ENCODE peak calls at places on chromosomes 7 and 10, in ten cellular contexts. H, M, Q, R, P, N, Y, X, L and A are unnamed samples.

GRCh38 chr7:105776068-105776790 is 100.2 kb downstream of the ATXN7L1 start:
- DNase-seq in H (peak), M (peak), Q (peak), R (no peak), P (peak), N (no peak), Y (peak), X (no peak), L (peak), A (no peak)

GRCh38 chr7:106731207-106731606 is 70.2 kb upstream of the CCDC71L start:
- DNase-seq in H (no peak), M (no peak), Q (no peak), R (no peak), P (peak), N (no peak), Y (no peak), X (no peak), L (no peak), A (no peak)

GRCh38 chr10:114404171-114405010 is at the start of gene AFAP1L2:
- DNase-seq in H (no peak), M (no peak), Q (peak), R (no peak), P (no peak), N (no peak), Y (no peak), X (no peak), L (peak), A (no peak)

GRCh38 chr10:102422586-102423129 is 2.0 kb downstream of the FBXL15 start:
- DNase-seq in H (peak), M (peak), Q (peak), R (no peak), P (peak), N (peak), Y (peak), X (peak), L (peak), A (peak)

GRCh38 chr10:69994262-69994661 is 58.4 kb upstream of the MACROH2A2 start:
- DNase-seq in H (peak), M (peak), Q (peak), R (no peak), P (peak), N (no peak), Y (peak), X (no peak), L (peak), A (no peak)

GRCh38 chr7:25454562-25455031 is 226.3 kb upstream of the NPVF start:
- DNase-seq in H (no peak), M (no peak), Q (peak), R (no peak), P (no peak), N (no peak), Y (peak), X (no peak), L (no peak), A (no peak)

GRCh38 chr7:135510603-135511183 is 791 bp upstream of the CNOT4 start:
- DNase-seq in H (peak), M (peak), Q (no peak), R (no peak), P (peak), N (no peak), Y (no peak), X (no peak), L (peak), A (no peak)

GRCh38 chr10:99966306-99966705 is 43.4 kb downstream of the DNMBP start:
- DNase-seq in H (peak), M (no peak), Q (no peak), R (no peak), P (peak), N (no peak), Y (no peak), X (no peak), L (peak), A (no peak)

GRCh38 chr10:46019541-46020343 is 10.7 kb downstream of the NCOA4 start:
- DNase-seq in H (no peak), M (peak), Q (no peak), R (no peak), P (peak), N (no peak), Y (peak), X (no peak), L (no peak), A (no peak)

GRCh38 chr10:98242823-98243222 is 25.2 kb downstream of the LOXL4 start:
- DNase-seq in H (peak), M (no peak), Q (no peak), R (no peak), P (peak), N (no peak), Y (no peak), X (no peak), L (peak), A (no peak)

GRCh38 chr10:61836233-61836887 is 65.1 kb upstream of the ARID5B start:
- DNase-seq in H (no peak), M (no peak), Q (no peak), R (no peak), P (no peak), N (no peak), Y (no peak), X (no peak), L (no peak), A (no peak)

GRCh38 chr7:93435791-93436190 is 138.7 kb downstream of the CALCR start:
- DNase-seq in H (no peak), M (no peak), Q (no peak), R (no peak), P (no peak), N (no peak), Y (no peak), X (no peak), L (no peak), A (no peak)

GRCh38 chr10:389836-390448 is 254.7 kb downstream of the ZMYND11 start:
- DNase-seq in H (no peak), M (no peak), Q (no peak), R (no peak), P (no peak), N (no peak), Y (no peak), X (no peak), L (no peak), A (no peak)

GRCh38 chr10:3857318-3857717 is 72.3 kb upstream of the KLF6 start:
- DNase-seq in H (no peak), M (no peak), Q (no peak), R (no peak), P (no peak), N (no peak), Y (no peak), X (no peak), L (no peak), A (no peak)

GRCh38 chr7:145331076-145331475 is 495.2 kb upstream of the TPK1 start:
- DNase-seq in H (no peak), M (no peak), Q (no peak), R (no peak), P (no peak), N (no peak), Y (no peak), X (no peak), L (no peak), A (no peak)

GRCh38 chr10:64344211-64344610 is 823.0 kb downstream of the REEP3 start:
- DNase-seq in H (no peak), M (no peak), Q (no peak), R (no peak), P (no peak), N (no peak), Y (no peak), X (no peak), L (no peak), A (no peak)

GRCh38 chr10:67923551-67923950 is 39.1 kb downstream of the SIRT1 start:
- DNase-seq in H (no peak), M (no peak), Q (no peak), R (no peak), P (no peak), N (no peak), Y (no peak), X (no peak), L (no peak), A (no peak)

GRCh38 chr10:122852261-122852660 is 6.6 kb upstream of the CUZD1 start:
- DNase-seq in H (no peak), M (no peak), Q (no peak), R (no peak), P (peak), N (no peak), Y (no peak), X (no peak), L (no peak), A (no peak)

GRCh38 chr10:104045151-104046089 is 40.3 kb downstream of the COL17A1 start:
- DNase-seq in H (peak), M (peak), Q (peak), R (no peak), P (peak), N (no peak), Y (peak), X (no peak), L (peak), A (no peak)

GRCh38 chr7:102875700-102876192 is 37.1 kb upstream of the LRRC17 start:
- DNase-seq in H (peak), M (peak), Q (no peak), R (no peak), P (peak), N (no peak), Y (no peak), X (no peak), L (peak), A (no peak)

DNA sequence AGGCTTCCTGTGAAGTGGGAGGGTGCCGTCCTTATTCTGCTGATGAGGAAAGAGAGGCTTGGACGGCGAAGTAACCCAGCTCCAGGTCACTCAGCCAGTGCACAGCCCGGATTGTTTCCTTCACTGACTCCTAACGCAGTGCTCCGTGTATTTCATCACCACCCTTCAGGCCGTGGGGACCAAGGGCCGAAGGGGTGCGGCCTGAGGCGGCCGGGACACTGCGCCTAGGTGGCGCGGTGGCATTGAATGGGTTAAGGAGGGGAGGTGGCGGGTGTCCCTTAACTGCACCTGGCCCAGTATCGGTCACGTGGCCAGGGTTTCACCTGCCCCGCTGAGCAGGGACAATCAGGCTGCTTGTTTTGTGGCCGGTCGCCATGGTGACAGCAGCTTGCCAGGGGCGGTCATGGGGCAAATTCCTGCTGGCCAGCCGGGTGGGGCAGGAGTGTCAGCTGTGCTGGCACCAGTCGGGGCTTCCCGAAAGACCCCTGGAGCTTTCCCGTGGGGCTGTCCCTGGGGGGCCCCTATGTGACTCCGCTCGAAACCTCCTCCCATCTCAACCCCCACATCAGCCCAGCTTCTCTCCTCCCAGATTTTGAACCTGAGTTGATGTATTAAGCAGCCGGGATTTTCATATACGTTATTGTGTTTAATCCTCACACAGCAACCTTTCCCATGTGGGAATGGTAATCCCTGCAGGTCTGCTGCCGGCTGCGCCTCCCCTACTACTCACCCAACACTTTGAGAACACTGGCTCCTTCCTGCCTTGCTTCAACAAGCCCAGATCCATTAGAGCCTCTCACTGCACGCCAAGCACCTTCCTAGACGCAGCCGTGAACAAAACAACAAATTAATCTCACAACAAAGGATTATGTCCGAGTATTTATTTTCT is 4.4 kb upstream of the ABHD11 start:
- DNase-seq in H (no peak), M (peak), Q (peak), R (no peak), P (no peak), N (no peak), Y (no peak), X (peak), L (peak), A (peak)
- TF ChIP-seq POLR2A in H (no peak), M (no peak), Q (peak), R (no peak), P (no peak), N (no peak), Y (no peak), X (no peak), L (no peak), A (no peak)

GRCh38 chr10:95394161-95394880 is 103.5 kb upstream of the PDLIM1 start:
- DNase-seq in H (no peak), M (peak), Q (no peak), R (no peak), P (no peak), N (no peak), Y (no peak), X (no peak), L (peak), A (no peak)

GRCh38 chr10:95391570-95392249 is 100.9 kb upstream of the PDLIM1 start:
- DNase-seq in H (peak), M (no peak), Q (no peak), R (no peak), P (no peak), N (no peak), Y (no peak), X (no peak), L (peak), A (no peak)

GRCh38 chr10:95391164-95391563 is 100.4 kb upstream of the PDLIM1 start:
- DNase-seq in H (no peak), M (no peak), Q (no peak), R (no peak), P (no peak), N (no peak), Y (no peak), X (no peak), L (no peak), A (no peak)

GRCh38 chr10:95392250-95392584 is 101.4 kb upstream of the PDLIM1 start:
- DNase-seq in H (no peak), M (no peak), Q (no peak), R (no peak), P (no peak), N (no peak), Y (no peak), X (no peak), L (no peak), A (no peak)

DNA sequence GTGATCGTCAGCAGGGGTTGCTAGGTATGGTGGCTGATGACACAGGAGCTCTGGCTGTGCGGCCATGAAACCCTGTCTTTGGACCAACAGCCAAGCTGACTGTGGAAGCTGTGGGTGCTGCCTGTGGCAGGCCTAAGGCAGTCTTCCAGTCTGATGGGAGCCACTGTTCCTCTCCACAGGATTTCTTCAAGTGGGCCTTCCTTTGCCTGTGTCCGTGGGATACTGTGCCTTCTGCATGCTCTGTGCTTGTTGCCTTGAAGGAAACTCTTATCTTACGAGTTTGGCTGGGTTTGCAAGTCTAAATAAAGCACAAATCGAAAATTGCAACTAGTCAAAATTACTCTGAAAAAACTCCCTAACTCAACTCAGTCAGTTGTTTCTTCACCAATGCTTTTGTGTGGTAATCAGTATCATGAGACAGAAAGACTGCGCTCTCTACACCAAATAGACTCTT is 101.9 kb upstream of the PDLIM1 start:
- DNase-seq in H (no peak), M (no peak), Q (no peak), R (no peak), P (no peak), N (no peak), Y (no peak), X (no peak), L (no peak), A (no peak)
- TF ChIP-seq POLR2A in H (no peak), M (no peak), Q (no peak), R (no peak), P (no peak), N (no peak), Y (no peak), X (no peak), L (no peak), A (no peak)

GRCh38 chr10:28971255-28971654 is 293.9 kb downstream of the BAMBI start:
- DNase-seq in H (no peak), M (no peak), Q (no peak), R (no peak), P (no peak), N (no peak), Y (no peak), X (no peak), L (no peak), A (no peak)

GRCh38 chr10:28973309-28973972 is 296.1 kb downstream of the BAMBI start:
- DNase-seq in H (no peak), M (no peak), Q (no peak), R (no peak), P (no peak), N (no peak), Y (no peak), X (no peak), L (no peak), A (no peak)

GRCh38 chr10:28965937-28966336 is 288.6 kb downstream of the BAMBI start:
- DNase-seq in H (no peak), M (no peak), Q (no peak), R (no peak), P (no peak), N (no peak), Y (no peak), X (no peak), L (no peak), A (no peak)

GRCh38 chr10:28969413-28969812 is 292.1 kb downstream of the BAMBI start:
- DNase-seq in H (no peak), M (no peak), Q (no peak), R (no peak), P (no peak), N (no peak), Y (no peak), X (no peak), L (no peak), A (no peak)

GRCh38 chr10:28970231-28970630 is 292.9 kb downstream of the BAMBI start:
- DNase-seq in H (peak), M (no peak), Q (no peak), R (no peak), P (peak), N (no peak), Y (no peak), X (no peak), L (no peak), A (no peak)
- TF ChIP-seq POLR2A in H (no peak), M (no peak), Q (no peak), R (no peak), P (no peak), N (no peak), Y (no peak), X (no peak), L (no peak), A (no peak)

GRCh38 chr7:154929006-154929726 is 73.8 kb downstream of the PAXIP1 start:
- DNase-seq in H (no peak), M (no peak), Q (peak), R (no peak), P (peak), N (no peak), Y (no peak), X (peak), L (no peak), A (no peak)
- TF ChIP-seq POLR2A in H (no peak), M (no peak), Q (no peak), R (no peak), P (no peak), N (no peak), Y (no peak), X (no peak), L (no peak), A (no peak)

GRCh38 chr7:136526408-136527105 is 341.9 kb upstream of the CHRM2 start:
- DNase-seq in H (no peak), M (no peak), Q (no peak), R (no peak), P (no peak), N (no peak), Y (no peak), X (no peak), L (no peak), A (no peak)

GRCh38 chr7:136527554-136527953 is 340.9 kb upstream of the CHRM2 start:
- DNase-seq in H (no peak), M (no peak), Q (no peak), R (no peak), P (no peak), N (no peak), Y (no peak), X (no peak), L (no peak), A (no peak)

GRCh38 chr7:136528329-136528728 is 340.1 kb upstream of the CHRM2 start:
- DNase-seq in H (peak), M (no peak), Q (no peak), R (no peak), P (no peak), N (no peak), Y (no peak), X (no peak), L (peak), A (no peak)

GRCh38 chr7:136533732-136534131 is 334.7 kb upstream of the CHRM2 start:
- DNase-seq in H (no peak), M (no peak), Q (no peak), R (no peak), P (no peak), N (no peak), Y (no peak), X (no peak), L (no peak), A (no peak)

DNA sequence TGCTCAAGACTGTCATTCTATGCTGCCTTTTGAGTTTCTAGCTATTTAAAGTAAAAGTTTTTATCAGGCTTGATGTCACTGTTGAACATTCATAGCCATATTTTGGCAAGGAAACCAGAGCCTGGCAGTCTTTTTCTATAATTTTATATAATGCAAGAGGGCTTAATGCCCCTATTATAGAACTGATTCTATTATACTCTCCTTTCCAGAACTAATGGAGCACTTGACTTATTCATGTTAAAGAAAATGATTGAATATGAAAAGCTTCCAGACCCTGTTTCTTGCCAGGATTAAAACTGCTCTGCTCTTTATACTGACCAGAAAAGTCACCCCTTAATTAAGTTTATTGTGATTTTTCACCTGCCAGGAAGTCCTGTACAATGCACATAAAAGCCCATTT is 337.6 kb upstream of the CHRM2 start:
- DNase-seq in H (no peak), M (no peak), Q (no peak), R (no peak), P (no peak), N (no peak), Y (no peak), X (no peak), L (no peak), A (no peak)
- TF ChIP-seq POLR2A in H (no peak), M (no peak), Q (no peak), R (no peak), P (no peak), N (no peak), Y (no peak), X (no peak), L (no peak), A (no peak)

DNA sequence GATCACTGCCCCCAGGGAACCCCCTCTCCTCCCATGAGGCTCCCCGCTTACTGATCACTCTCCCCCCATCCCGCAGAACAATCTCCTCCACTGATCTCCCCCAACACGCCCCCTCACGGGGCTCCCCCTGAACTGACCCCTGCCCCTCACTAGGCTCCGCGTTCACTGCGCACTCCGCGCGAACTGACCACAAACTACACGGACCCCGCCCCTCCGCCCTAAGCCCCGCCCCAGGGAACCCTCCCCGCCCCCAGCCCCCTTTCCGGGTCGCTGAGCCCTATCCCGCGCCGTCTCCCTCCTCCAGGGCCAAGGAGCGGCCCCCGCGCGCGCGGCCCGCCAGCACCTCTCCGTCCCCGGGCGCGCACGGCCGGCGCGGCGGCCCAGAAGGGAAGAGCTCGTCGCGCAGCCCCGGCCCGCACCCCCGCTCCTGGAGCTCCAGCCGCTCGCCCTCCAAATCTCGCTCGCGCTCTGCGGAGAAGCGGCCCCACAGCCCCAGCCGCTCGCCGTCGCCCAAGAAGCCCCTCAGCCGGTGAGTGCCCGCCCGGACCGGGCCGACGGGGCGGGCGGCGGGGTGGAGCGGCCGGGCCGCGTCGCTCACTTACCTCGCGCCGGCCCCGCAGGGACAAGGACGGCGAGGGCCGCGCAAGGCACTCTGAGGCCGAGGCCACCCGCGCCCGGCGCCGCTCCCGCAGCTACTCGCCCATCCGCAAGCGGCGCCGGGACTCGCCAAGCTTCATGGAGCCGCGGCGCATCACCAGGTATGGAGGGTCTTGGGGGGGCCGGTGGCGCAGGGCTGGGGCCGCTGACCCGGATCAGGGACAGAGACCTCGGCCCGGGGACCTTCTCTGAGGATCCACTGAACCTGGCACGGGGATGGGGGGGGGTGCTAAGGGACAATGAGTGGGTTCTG is 19.9 kb upstream of the HSPB1 start:
- DNase-seq in H (no peak), M (no peak), Q (peak), R (no peak), P (no peak), N (no peak), Y (no peak), X (no peak), L (no peak), A (no peak)
- TF ChIP-seq POLR2A in H (no peak), M (no peak), Q (no peak), R (no peak), P (no peak), N (no peak), Y (no peak), X (no peak), L (no peak), A (no peak)